ENCODE peak calls at places on chromosome 21, in six cellular contexts. One of them, this sample, is unnamed.

GRCh38 chr21:29072873-29073221 is 601 bp downstream of the CCT8 start:
- DNase-seq in A172: no peak
- DNase-seq in stimulated activated CD8-positive, alpha-beta memory T cell treated with anti-CD3 and anti-CD28 coated beads, Interleukin-15, amount 100 ng/mL, for 4 hours: no peak
- DNase-seq in iPS-NIHi11: no peak
- DNase-seq in AG04450: no peak
- DNase-seq in nephron progenitor cell: no peak
- DNase-seq in this sample: peak; percentile 26

GRCh38 chr21:38683222-38683621 is 122.5 kb upstream of the ETS2 start:
- DNase-seq in stimulated activated CD8-positive, alpha-beta memory T cell treated with anti-CD3 and anti-CD28 coated beads, Interleukin-15, amount 100 ng/mL, for 4 hours: no peak
- DNase-seq in iPS-NIHi11: no peak
- DNase-seq in AG04450: no peak
- DNase-seq in A172: no peak
- DNase-seq in nephron progenitor cell: no peak
- DNase-seq in this sample: no peak

GRCh38 chr21:31878831-31879230 is 6.0 kb downstream of the HUNK start:
- DNase-seq in nephron progenitor cell: no peak
- DNase-seq in stimulated activated CD8-positive, alpha-beta memory T cell treated with anti-CD3 and anti-CD28 coated beads, Interleukin-15, amount 100 ng/mL, for 4 hours: no peak
- DNase-seq in A172: no peak
- DNase-seq in iPS-NIHi11: no peak
- DNase-seq in AG04450: no peak
- DNase-seq in this sample: no peak

GRCh38 chr21:45364464-45365185 is 40.3 kb upstream of the COL18A1 start:
- DNase-seq in stimulated activated CD8-positive, alpha-beta memory T cell treated with anti-CD3 and anti-CD28 coated beads, Interleukin-15, amount 100 ng/mL, for 4 hours: no peak
- DNase-seq in nephron progenitor cell: no peak
- DNase-seq in AG04450: peak; percentile 55
- DNase-seq in iPS-NIHi11: no peak
- DNase-seq in A172: peak; percentile 87
- DNase-seq in this sample: peak; percentile 86

GRCh38 chr21:46207006-46207919 is 21.3 kb downstream of the LSS start:
- DNase-seq in stimulated activated CD8-positive, alpha-beta memory T cell treated with anti-CD3 and anti-CD28 coated beads, Interleukin-15, amount 100 ng/mL, for 4 hours: no peak
- DNase-seq in iPS-NIHi11: no peak
- DNase-seq in A172: no peak
- DNase-seq in nephron progenitor cell: no peak
- DNase-seq in AG04450: no peak
- DNase-seq in this sample: no peak

GRCh38 chr21:40770435-40771055 is 76.4 kb downstream of the DSCAM start:
- DNase-seq in iPS-NIHi11: no peak
- DNase-seq in AG04450: no peak
- DNase-seq in nephron progenitor cell: no peak
- DNase-seq in stimulated activated CD8-positive, alpha-beta memory T cell treated with anti-CD3 and anti-CD28 coated beads, Interleukin-15, amount 100 ng/mL, for 4 hours: no peak
- DNase-seq in A172: no peak
- DNase-seq in this sample: no peak

GRCh38 chr21:16040601-16041000 is 310.8 kb downstream of the USP25 start:
- DNase-seq in A172: peak; percentile 72
- DNase-seq in AG04450: no peak
- DNase-seq in nephron progenitor cell: no peak
- DNase-seq in iPS-NIHi11: no peak
- DNase-seq in stimulated activated CD8-positive, alpha-beta memory T cell treated with anti-CD3 and anti-CD28 coated beads, Interleukin-15, amount 100 ng/mL, for 4 hours: no peak
- DNase-seq in this sample: no peak

GRCh38 chr21:10616535-10616934 is 95.2 kb downstream of the TPTE start:
- DNase-seq in iPS-NIHi11: no peak
- DNase-seq in A172: no peak
- DNase-seq in stimulated activated CD8-positive, alpha-beta memory T cell treated with anti-CD3 and anti-CD28 coated beads, Interleukin-15, amount 100 ng/mL, for 4 hours: no peak
- DNase-seq in nephron progenitor cell: no peak
- DNase-seq in AG04450: no peak
- DNase-seq in this sample: no peak